ENCODE peak calls at places on chromosome 7, in four cellular contexts. F is cardiac fibroblast, M is hepatocyte, I is left ventricle myocardium inferior. O is an unnamed sample.

GRCh38 chr7:106425017-106425719 is 140.4 kb upstream of the NAMPT start:
- DNase-seq in F (peak), M (peak), I (peak), O (peak)

GRCh38 chr7:130356760-130357611 is 12.4 kb downstream of the CPA5 start:
- DNase-seq in F (peak), M (peak), I (peak), O (no peak)

GRCh38 chr7:85186083-85186520 is 754 bp downstream of the SEMA3D start:
- DNase-seq in F (peak), M (peak), I (no peak), O (no peak)

GRCh38 chr7:13282377-13282980 is 595.0 kb downstream of the ARL4A start:
- DNase-seq in F (peak), M (peak), I (no peak), O (no peak)

GRCh38 chr7:102306916-102307677 is 20.4 kb downstream of the SH2B2 start:
- DNase-seq in F (peak), M (peak), I (peak), O (peak)

GRCh38 chr7:155814569-155815276 is 2.5 kb upstream of the SHH start:
- DNase-seq in F (peak), M (no peak), I (no peak), O (no peak)

GRCh38 chr7:134547738-134548054 is 1.2 kb upstream of the AKR1B15 start:
- DNase-seq in F (peak), M (peak), I (peak), O (no peak)

GRCh38 chr7:70406419-70407189 is 725.3 kb upstream of the GALNT17 start:
- DNase-seq in F (no peak), M (no peak), I (no peak), O (no peak)

GRCh38 chr7:30528779-30529178 is 24.1 kb upstream of the GGCT start:
- DNase-seq in F (no peak), M (no peak), I (no peak), O (no peak)

GRCh38 chr7:29194206-29194593 is 375 bp upstream of the CHN2 start:
- DNase-seq in F (no peak), M (peak), I (peak), O (no peak)

GRCh38 chr7:87875151-87876039 is 765 bp downstream of the SLC25A40 start:
- DNase-seq in F (peak), M (no peak), I (peak), O (no peak)

GRCh38 chr7:129664029-129665012 is 52.8 kb downstream of the NRF1 start:
- DNase-seq in F (peak), M (peak), I (no peak), O (no peak)

GRCh38 chr7:76300210-76300731 is 2.2 kb upstream of the HSPB1 start:
- DNase-seq in F (peak), M (peak), I (no peak), O (no peak)

GRCh38 chr7:142425281-142425680 is 167.4 kb upstream of the PRSS58 start:
- DNase-seq in F (no peak), M (no peak), I (no peak), O (no peak)

GRCh38 chr7:36923831-36924555 is 199.7 kb upstream of the AOAH start:
- DNase-seq in F (no peak), M (no peak), I (no peak), O (no peak)

GRCh38 chr7:141754939-141755338 is 9.0 kb upstream of the TAS2R3 start:
- DNase-seq in F (peak), M (peak), I (no peak), O (no peak)

GRCh38 chr7:107167483-107168232 is 1.1 kb upstream of the HBP1 start:
- DNase-seq in F (peak), M (peak), I (peak), O (no peak)

GRCh38 chr7:2508327-2509231 is 11.0 kb upstream of the LFNG start:
- DNase-seq in F (peak), M (no peak), I (peak), O (no peak)

GRCh38 chr7:55339033-55339995 is 25.8 kb upstream of the LANCL2 start:
- DNase-seq in F (no peak), M (no peak), I (no peak), O (no peak)

GRCh38 chr7:922334-923107 is 32.0 kb downstream of the ADAP1 start:
- DNase-seq in F (no peak), M (no peak), I (no peak), O (no peak)

GRCh38 chr7:88758355-88759215 is 915 bp upstream of the ZNF804B start:
- DNase-seq in F (no peak), M (peak), I (peak), O (no peak)

GRCh38 chr7:94145602-94146001 is 141.4 kb upstream of the BET1 start:
- DNase-seq in F (peak), M (no peak), I (no peak), O (no peak)

GRCh38 chr7:23335621-23336020 is 36.5 kb downstream of the MALSU1 start:
- DNase-seq in F (no peak), M (no peak), I (no peak), O (no peak)

GRCh38 chr7:150947761-150948680 is 30.1 kb downstream of the KCNH2 start:
- DNase-seq in F (no peak), M (no peak), I (peak), O (no peak)

GRCh38 chr7:77727936-77728701 is 31.9 kb downstream of the RSBN1L start:
- DNase-seq in F (peak), M (peak), I (no peak), O (no peak)

GRCh38 chr7:49398730-49399129 is 374.7 kb upstream of the VWC2 start:
- DNase-seq in F (peak), M (no peak), I (no peak), O (no peak)

GRCh38 chr7:16684935-16685334 is 39.0 kb downstream of the BZW2 start:
- DNase-seq in F (no peak), M (no peak), I (no peak), O (no peak)

GRCh38 chr7:50531401-50531906 is 33.8 kb downstream of the DDC start:
- DNase-seq in F (peak), M (peak), I (no peak), O (no peak)

GRCh38 chr7:73872056-73872908 is 11.3 kb downstream of the TMEM270 start:
- DNase-seq in F (no peak), M (no peak), I (no peak), O (no peak)

GRCh38 chr7:13778967-13779366 is 210.5 kb downstream of the ETV1 start:
- DNase-seq in F (peak), M (no peak), I (no peak), O (no peak)

GRCh38 chr7:92682324-92682723 is 92.1 kb upstream of the FAM133B start:
- DNase-seq in F (no peak), M (no peak), I (no peak), O (no peak)

GRCh38 chr7:136869991-136870798 is 1.7 kb downstream of the CHRM2 start:
- DNase-seq in F (peak), M (peak), I (peak), O (no peak)

GRCh38 chr7:110909102-110909501 is 181.8 kb upstream of the LRRN3 start:
- DNase-seq in F (no peak), M (no peak), I (no peak), O (no peak)

GRCh38 chr7:40638872-40639271 is 504.1 kb downstream of the SUGCT start:
- DNase-seq in F (no peak), M (no peak), I (no peak), O (no peak)

GRCh38 chr7:90473819-90474218 is 4.4 kb downstream of the PTTG1IP2 start:
- DNase-seq in F (peak), M (no peak), I (no peak), O (no peak)

GRCh38 chr7:133207687-133208086 is 45.2 kb upstream of the EXOC4 start:
- DNase-seq in F (peak), M (peak), I (no peak), O (peak)
- TF ChIP-seq CTCF in F (peak), M (peak), I (no peak), O (peak)

GRCh38 chr7:34075543-34075942 is 170.2 kb downstream of the BMPER start:
- DNase-seq in F (no peak), M (no peak), I (no peak), O (no peak)
- H3K4me3 ChIP-seq in F (no peak), M (no peak), I (no peak), O (no peak)

GRCh38 chr7:47089068-47089417 is 492.9 kb downstream of the TNS3 start:
- DNase-seq in F (no peak), M (no peak), I (no peak), O (no peak)
- TF ChIP-seq CTCF in F (no peak), M (no peak), I (no peak), O (no peak)

GRCh38 chr7:25801214-25801613 is 350.8 kb upstream of the NFE2L3 start:
- DNase-seq in F (no peak), M (no peak), I (no peak), O (no peak)
- H3K4me3 ChIP-seq in F (no peak), M (no peak), I (no peak), O (no peak)

DNA sequence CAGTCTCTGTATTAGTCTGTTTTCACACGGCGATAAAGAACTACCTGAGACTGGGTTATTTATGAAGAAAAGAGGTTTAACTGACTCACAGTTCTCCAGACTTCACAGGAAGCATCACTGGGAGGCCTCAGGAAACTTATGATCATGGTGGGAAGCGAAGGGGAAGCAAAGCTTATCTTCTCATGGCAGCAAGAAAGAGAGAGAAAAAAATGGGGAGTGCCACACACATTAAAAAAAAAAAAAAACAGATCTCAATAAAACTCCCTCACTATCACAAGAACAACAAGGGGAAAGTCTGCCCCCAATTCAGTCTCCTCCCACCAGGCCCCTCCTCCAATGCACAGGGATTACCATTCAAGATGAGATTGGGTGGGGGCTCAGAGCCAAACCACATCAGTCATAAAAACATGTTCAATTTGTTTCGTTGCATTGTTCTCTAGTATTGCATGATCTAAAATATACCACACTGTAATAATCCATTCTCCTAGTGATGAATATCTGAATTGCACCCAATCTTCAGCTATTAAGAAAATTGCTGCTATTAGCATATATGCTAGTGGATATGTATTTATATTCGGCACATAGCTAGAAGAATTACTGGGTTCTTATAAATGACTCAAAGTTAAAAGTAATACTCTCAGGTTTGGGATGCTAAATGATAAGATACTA is 328.9 kb upstream of the KCND2 start:
- DNase-seq in F (no peak), M (no peak), I (no peak), O (no peak)
- TF ChIP-seq CTCF in F (no peak), M (no peak), I (no peak), O (peak)

DNA sequence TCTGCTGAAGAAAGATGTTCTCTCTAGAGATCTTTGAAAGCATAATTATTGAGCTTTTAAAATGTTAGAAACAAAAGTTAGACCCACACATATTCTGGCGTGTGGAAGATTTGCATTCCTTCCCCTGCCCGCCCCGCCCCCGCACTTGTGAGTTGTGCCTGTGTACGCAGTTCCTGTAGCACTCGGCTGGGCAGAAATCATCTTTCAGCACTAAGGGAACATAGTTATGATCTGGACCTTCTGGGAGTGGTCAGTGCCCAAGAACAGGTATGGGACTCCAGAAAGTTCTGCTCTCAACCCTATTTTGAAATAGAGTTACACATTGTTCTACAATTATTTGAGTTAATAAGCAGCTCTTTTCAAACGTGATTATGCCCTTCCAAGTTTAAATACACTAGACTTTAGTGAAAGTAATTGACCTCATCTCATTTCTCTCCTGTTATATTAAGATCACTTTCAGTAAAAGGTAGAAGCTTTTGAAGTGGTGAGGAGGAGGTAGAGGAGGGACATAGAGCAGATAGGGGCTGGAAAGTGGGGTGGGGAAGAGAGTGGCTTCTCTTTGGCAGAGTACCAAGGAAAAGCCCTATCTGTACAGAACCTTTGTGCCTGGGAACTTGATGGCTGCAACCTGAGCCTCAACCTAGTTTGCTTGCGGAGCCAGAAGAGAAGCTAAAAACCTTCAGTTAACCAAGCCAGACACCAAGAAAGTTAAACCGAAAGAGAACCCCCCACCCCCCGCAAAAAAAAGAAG is 5.7 kb downstream of the BLVRA start:
- DNase-seq in F (peak), M (peak), I (peak), O (no peak)
- H3K4me3 ChIP-seq in F (no peak), M (no peak), I (no peak), O (peak)

GRCh38 chr7:101217388-101218235 is at the start of the genes PLOD3 and ZNHIT1:
- DNase-seq in F (peak), M (peak), I (peak), O (peak)
- TF ChIP-seq CTCF in F (no peak), M (no peak), I (peak), O (no peak)

GRCh38 chr7:32059289-32060045 is 10.7 kb downstream of the PDE1C start:
- DNase-seq in F (peak), M (peak), I (no peak), O (no peak)
- H3K4me3 ChIP-seq in F (no peak), M (no peak), I (peak), O (no peak)

DNA sequence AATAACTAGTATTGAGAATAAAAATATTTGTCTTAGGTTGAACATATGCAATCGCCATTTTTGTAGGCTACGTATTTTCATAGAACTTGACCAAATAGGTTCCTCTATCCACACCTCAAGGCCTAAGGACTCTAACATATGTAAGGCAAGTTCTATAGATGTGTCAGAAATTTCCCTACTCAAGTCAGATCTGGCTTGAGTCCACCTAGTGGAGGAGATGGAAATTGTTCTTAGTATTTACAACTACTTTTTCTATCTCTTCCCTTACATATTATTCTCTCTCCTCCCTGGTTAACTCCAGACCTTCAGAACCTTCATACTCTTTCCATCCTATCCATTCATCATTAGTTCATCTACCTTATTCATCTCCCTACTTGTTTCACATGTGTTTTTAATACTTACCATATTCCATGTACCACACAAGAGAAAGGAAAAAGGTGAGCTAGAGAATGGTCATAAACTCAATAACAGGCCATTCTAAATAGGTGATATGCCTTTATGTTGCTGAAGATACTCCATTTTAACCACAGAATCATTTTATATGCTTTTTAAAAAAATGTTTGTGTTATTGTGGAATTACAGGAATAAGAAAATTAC is 174.5 kb upstream of the HDAC9 start:
- DNase-seq in F (peak), M (peak), I (no peak), O (peak)
- TF ChIP-seq CTCF in F (peak), M (peak), I (peak), O (peak)

DNA sequence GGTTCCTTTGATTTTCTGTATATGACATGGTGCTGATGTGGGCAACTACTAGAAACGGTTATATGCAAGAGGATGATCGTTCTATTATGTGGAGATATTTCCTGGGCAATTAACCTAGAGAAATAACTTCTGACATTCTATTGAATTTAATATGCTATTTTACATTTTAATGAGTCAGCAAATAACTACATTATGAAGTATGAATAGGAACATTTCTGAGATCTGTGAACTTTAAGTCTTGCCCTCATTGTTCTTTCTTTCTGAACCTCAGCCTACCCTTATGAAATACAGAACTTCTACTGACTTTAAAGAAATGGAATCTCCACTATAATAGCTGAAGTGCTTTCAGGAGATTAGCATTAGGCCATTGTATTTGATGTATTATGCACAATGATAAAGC is 59.6 kb downstream of the ZNF800 start:
- DNase-seq in F (no peak), M (no peak), I (no peak), O (no peak)
- H3K4me3 ChIP-seq in F (no peak), M (no peak), I (no peak), O (no peak)

O was measured in GM12864.